ENCODE peak calls at places on chromosomes 7 and 10, in four cellular contexts. Z is endodermal cell, V is mucosa of descending colon, G is HCT116. M is an unnamed sample.

GRCh38 chr7:92137531-92137930 is 3.3 kb upstream of the CYP51A1 start:
- DNase-seq in Z (no peak), V (no peak), G (no peak), M (no peak)

GRCh38 chr10:51806079-51806835 is 106.9 kb upstream of the CSTF2T start:
- DNase-seq in Z (no peak), V (no peak), G (no peak), M (no peak)

GRCh38 chr7:19107142-19107391 is 10.4 kb downstream of the TWIST1 start:
- DNase-seq in Z (no peak), V (no peak), G (no peak), M (no peak)

GRCh38 chr7:23106801-23107713 is 1.5 kb downstream of the KLHL7 start:
- DNase-seq in Z (no peak), V (no peak), G (no peak), M (no peak)

GRCh38 chr7:26538683-26539082 is 247.0 kb downstream of the SNX10 start:
- DNase-seq in Z (no peak), V (peak; percentile 23), G (no peak), M (no peak)

GRCh38 chr10:52357986-52358385 is 43.9 kb downstream of the DKK1 start:
- DNase-seq in Z (no peak), V (no peak), G (no peak), M (no peak)

GRCh38 chr7:63072806-63073205 is 925.8 kb upstream of the ZNF722 start:
- DNase-seq in Z (no peak), V (no peak), G (no peak), M (no peak)

GRCh38 chr10:92965314-92965713 is 95.3 kb upstream of the CYP26C1 start:
- DNase-seq in Z (no peak), V (peak; percentile 33), G (peak; percentile 34), M (no peak)

GRCh38 chr10:85527610-85528317 is 838.8 kb downstream of the GRID1 start:
- DNase-seq in Z (no peak), V (no peak), G (no peak), M (no peak)

GRCh38 chr10:504806-505205 is 184.7 kb downstream of the DIP2C start:
- DNase-seq in Z (no peak), V (no peak), G (no peak), M (no peak)

GRCh38 chr7:91126762-91127161 is 137.5 kb upstream of the FZD1 start:
- DNase-seq in Z (peak; percentile 79), V (no peak), G (no peak), M (no peak)

GRCh38 chr10:61784354-61785131 is 117.0 kb upstream of the ARID5B start:
- DNase-seq in Z (no peak), V (no peak), G (no peak), M (no peak)

GRCh38 chr10:7525314-7526016 is 114.6 kb upstream of the SFMBT2 start:
- DNase-seq in Z (peak; percentile 87), V (peak; percentile 85), G (peak; percentile 51), M (no peak)

GRCh38 chr7:157495177-157495553 is 158.4 kb downstream of the DNAJB6 start:
- DNase-seq in Z (no peak), V (no peak), G (no peak), M (no peak)

GRCh38 chr7:115779561-115779960 is 251.0 kb downstream of the TFEC start:
- DNase-seq in Z (no peak), V (no peak), G (no peak), M (no peak)

DNA sequence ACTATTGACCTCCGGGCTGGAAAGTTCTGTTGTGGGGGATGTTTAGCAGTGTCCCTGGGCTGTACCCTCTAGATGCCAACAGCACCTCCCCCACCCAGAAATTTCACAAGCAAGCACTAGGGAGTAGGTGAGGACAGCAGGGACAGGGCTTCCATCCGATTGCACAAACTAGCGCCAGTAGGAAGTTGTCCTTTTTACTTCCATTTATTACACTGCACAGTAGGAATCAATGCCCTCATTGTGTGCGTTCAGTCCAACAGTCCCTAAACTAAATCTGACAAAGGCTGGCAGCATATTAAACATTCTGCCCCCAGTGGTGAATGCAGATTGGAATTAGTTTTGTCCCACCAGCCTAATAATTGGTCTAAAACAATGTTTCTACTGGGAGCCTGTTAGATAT is 6.4 kb upstream of the SOSTDC1 start:
- DNase-seq in Z (no peak), V (no peak), G (no peak), M (no peak)
- TF ChIP-seq CTCF in Z (no peak), V (no peak), G (peak; percentile 21), M (no peak)

GRCh38 chr10:101708073-101708472 is 13.1 kb upstream of the FBXW4 start:
- DNase-seq in Z (no peak), V (no peak), G (no peak), M (no peak)

GRCh38 chr10:101708870-101709269 is 13.9 kb upstream of the FBXW4 start:
- DNase-seq in Z (no peak), V (no peak), G (no peak), M (no peak)

GRCh38 chr10:101709359-101710063 is 14.5 kb upstream of the FBXW4 start:
- DNase-seq in Z (no peak), V (no peak), G (no peak), M (no peak)

GRCh38 chr10:101710793-101711192 is 15.8 kb upstream of the FBXW4 start:
- DNase-seq in Z (no peak), V (no peak), G (no peak), M (no peak)

GRCh38 chr10:101710064-101710695 is 15.2 kb upstream of the FBXW4 start:
- DNase-seq in Z (peak; percentile 64), V (no peak), G (no peak), M (no peak)
- TF ChIP-seq CTCF in Z (peak; percentile 39), V (no peak), G (peak; percentile 3), M (no peak)

DNA sequence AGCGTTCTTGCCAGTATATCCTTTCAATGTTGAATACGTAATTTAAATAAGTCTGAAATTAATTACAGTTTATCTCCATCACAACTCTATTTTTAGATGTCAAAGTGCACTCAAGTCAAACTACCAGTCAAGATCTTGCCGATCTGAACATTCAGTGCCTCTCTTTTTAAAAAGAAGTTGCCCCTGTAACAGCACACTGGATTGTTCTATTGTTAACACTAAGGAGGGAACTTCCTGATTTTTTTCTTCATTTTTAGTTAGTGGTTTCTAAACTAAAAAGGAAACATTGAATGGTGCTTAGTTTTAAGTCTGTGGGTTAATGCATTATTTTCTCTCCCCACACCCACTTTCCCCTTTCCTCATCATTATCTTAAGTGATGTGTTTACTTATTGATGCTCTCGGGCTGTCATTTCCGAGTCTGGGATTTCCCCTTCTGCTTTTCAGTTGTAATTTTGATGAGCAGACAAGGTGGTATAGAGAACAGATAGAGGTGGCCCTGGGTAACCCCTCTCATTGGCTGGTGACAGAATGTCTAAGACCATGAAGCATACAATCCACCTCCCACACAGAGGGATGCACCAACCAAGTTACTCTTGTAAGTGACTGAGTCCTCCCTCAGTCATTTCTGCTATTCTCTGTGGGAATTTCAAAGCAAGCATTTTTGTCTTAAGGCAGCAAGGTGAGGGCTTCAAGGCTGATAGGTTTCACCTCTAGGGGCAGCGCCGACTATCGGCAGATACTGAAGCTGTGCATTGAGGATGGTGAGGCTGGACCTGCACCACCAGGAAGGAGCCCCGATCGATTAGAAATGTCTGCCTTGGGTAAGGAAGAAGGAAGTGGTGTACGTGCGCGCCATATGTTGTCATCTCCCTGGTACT is 49.4 kb downstream of the CHN2 start:
- DNase-seq in Z (peak; percentile 87), V (no peak), G (peak; percentile 29), M (no peak)
- TF ChIP-seq CTCF in Z (peak; percentile 81), V (no peak), G (peak; percentile 59), M (no peak)

GRCh38 chr7:112547916-112548315 is 67.1 kb downstream of the LSMEM1 start:
- DNase-seq in Z (no peak), V (no peak), G (no peak), M (no peak)

GRCh38 chr7:112540839-112541577 is 60.2 kb downstream of the LSMEM1 start:
- DNase-seq in Z (no peak), V (no peak), G (no peak), M (no peak)

GRCh38 chr7:112550468-112551060 is 69.8 kb downstream of the LSMEM1 start:
- DNase-seq in Z (peak; percentile 63), V (peak; percentile 73), G (peak; percentile 56), M (no peak)

GRCh38 chr7:112546723-112547513 is 66.1 kb downstream of the LSMEM1 start:
- DNase-seq in Z (peak; percentile 73), V (no peak), G (no peak), M (no peak)
- TF ChIP-seq CTCF in Z (peak; percentile 57), V (no peak), G (no peak), M (no peak)

DNA sequence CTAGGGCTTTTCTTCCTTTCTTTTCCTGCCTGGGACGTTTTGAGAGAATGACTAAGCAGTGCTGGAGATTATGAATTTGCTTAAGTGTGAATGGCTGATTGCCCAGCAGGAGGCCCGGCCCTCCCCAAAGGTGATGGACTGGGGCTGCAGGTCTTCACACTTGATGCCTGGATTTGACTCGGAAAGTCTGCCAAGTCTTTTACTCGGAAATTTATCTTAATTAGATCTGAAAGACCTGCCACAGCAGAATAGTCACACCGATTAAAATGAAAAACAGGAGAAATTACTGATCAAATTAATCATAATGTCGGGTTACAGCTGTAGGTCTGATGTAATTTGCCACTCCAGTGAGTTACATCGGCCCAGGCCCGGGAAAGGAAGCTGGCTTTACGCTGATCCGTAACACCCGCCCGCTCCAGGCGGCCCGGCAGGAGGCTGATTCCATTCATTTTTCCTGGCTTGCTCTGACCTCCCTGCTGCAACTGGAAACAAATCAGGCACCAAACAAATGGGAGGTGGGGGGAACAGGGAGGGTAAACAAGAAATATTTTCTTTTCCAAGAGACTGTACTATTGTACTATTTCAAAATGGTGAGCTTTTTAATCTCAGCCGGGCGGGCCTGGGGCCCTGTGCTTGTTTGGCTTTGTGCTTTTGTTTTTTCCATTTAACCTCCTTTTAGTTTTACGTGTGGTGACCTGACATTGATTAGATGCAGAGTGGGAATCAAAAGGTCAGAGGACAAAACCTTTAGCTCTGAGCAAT is 212.4 kb upstream of the YAE1 start:
- DNase-seq in Z (peak; percentile 90), V (no peak), G (no peak), M (no peak)
- TF ChIP-seq CTCF in Z (no peak), V (no peak), G (no peak), M (no peak)

DNA sequence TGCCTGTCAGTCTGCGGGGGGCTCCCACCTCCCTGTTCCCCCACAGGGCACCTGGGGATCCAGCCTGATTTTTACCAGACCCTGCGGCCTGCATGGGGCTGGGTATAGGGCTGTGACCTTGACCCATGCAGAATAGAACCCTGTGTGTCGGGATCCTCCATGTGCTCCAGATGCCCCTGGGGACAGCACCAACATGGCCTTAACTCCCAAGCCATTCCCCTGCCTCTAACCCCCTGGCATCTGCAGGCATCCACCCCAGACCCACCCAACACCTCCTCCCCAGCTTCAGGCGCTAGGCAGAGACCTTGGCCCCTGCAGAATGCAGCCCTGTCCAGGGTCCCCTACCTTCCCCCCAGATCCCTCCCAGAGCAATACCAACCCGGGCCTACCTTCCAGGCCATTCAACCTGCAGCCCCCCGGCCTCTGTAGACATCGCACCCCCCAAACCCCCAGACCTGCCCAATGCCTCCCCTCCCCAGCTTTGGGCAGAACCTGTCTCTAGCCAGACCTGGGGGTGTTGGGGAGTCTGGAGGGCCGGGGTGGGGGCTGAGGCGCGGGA is 770 bp upstream of the ELN start:
- DNase-seq in Z (no peak), V (no peak), G (no peak), M (no peak)
- TF ChIP-seq CTCF in Z (peak; percentile 5), V (no peak), G (no peak), M (no peak)

GRCh38 chr10:15168781-15169554 is 475 bp upstream of the NMT2 start:
- DNase-seq in Z (peak; percentile 99), V (peak; percentile 98), G (peak; percentile 92), M (peak; percentile 79)

GRCh38 chr10:15167411-15168295 is 840 bp downstream of the NMT2 start:
- DNase-seq in Z (peak; percentile 92), V (peak; percentile 60), G (peak; percentile 12), M (peak; percentile 60)

GRCh38 chr10:15169555-15170407 is 1.3 kb upstream of the NMT2 start:
- DNase-seq in Z (no peak), V (peak; percentile 40), G (no peak), M (no peak)

GRCh38 chr10:15166325-15166724 is 2.2 kb downstream of the NMT2 start:
- DNase-seq in Z (no peak), V (no peak), G (no peak), M (no peak)

GRCh38 chr10:15168296-15168780 is at the start of gene NMT2:
- DNase-seq in Z (peak; percentile 96), V (peak; percentile 88), G (peak; percentile 68), M (peak; percentile 81)
- TF ChIP-seq CTCF in Z (no peak), V (peak; percentile 27), G (peak; percentile 44), M (no peak)